ENCODE peak calls at places on chromosomes 16 and 17, in five cellular contexts. E is HEK293T, W is cardiac septum, Z is stomach, Y is esophagus muscularis mucosa. F is an unnamed sample.

GRCh38 chr16:54171855-54172537 is 114.6 kb downstream of the IRX3 start:
- DNase-seq in E (no peak), W (no peak), Z (no peak), Y (no peak), F (no peak)

GRCh38 chr16:16019488-16019887 is 70.1 kb downstream of the ABCC1 start:
- DNase-seq in E (no peak), W (no peak), Z (no peak), Y (no peak), F (no peak)

GRCh38 chr17:58755577-58756245 is at the start of gene PPM1E:
- DNase-seq in E (peak), W (no peak), Z (peak), Y (no peak), F (peak)

GRCh38 chr17:78130439-78131101 is at the start of gene TMC8:
- DNase-seq in E (no peak), W (peak), Z (peak), Y (no peak), F (peak)

GRCh38 chr16:85683363-85683762 is 5.4 kb downstream of the GINS2 start:
- DNase-seq in E (no peak), W (no peak), Z (no peak), Y (no peak), F (peak)

GRCh38 chr16:88691924-88692560 is 5.7 kb upstream of the SNAI3 start:
- DNase-seq in E (no peak), W (peak), Z (no peak), Y (no peak), F (no peak)

GRCh38 chr17:9890124-9890523 is 14.9 kb downstream of the RCVRN start:
- DNase-seq in E (peak), W (no peak), Z (no peak), Y (no peak), F (no peak)

GRCh38 chr17:45325810-45326209 is 9.0 kb upstream of the MAP3K14 start:
- DNase-seq in E (no peak), W (peak), Z (no peak), Y (no peak), F (no peak)

GRCh38 chr17:73588291-73589095 is 55.8 kb downstream of the SDK2 start:
- DNase-seq in E (no peak), W (no peak), Z (no peak), Y (no peak), F (no peak)